ENCODE peak calls at places on chromosomes 1 and 21, in eight cellular contexts. Y is sciatic nerve; B is neuronal stem cell; R is GM04504; W is T-cell; G is effector CD8-positive, alpha-beta T cell; Z is small intestine; Q is chondrocyte. L is an unnamed sample.

GRCh38 chr1:183291802-183292515 is 105.9 kb downstream of the LAMC2 start:
- DNase-seq in R (no peak), Y (peak), Z (no peak), G (no peak), Q (no peak), B (no peak), W (no peak), L (no peak)

GRCh38 chr1:40036574-40036973 is 4.0 kb upstream of the CAP1 start:
- DNase-seq in W (no peak), Z (no peak), R (peak), G (no peak), Y (no peak), Q (no peak), B (no peak), L (no peak)

GRCh38 chr1:246753670-246754535 is 29.7 kb downstream of the SCCPDH start:
- DNase-seq in W (peak), Y (peak), Z (peak), Q (no peak), R (peak), B (peak), G (peak), L (peak)

GRCh38 chr1:213687802-213688201 is 300.0 kb upstream of the PROX1 start:
- DNase-seq in R (no peak), B (no peak), G (no peak), Q (no peak), Y (no peak), W (no peak), Z (peak), L (no peak)

GRCh38 chr21:37155216-37155615 is 82.2 kb downstream of the TTC3 start:
- DNase-seq in Y (no peak), W (no peak), Z (no peak), R (peak), B (no peak), Q (no peak), G (no peak), L (no peak)

GRCh38 chr1:210222288-210223006 is 10.1 kb upstream of the SERTAD4 start:
- DNase-seq in G (no peak), R (no peak), B (no peak), Z (peak), W (no peak), Q (no peak), Y (no peak), L (peak)

GRCh38 chr1:56520202-56520601 is 59.2 kb downstream of the PLPP3 start:
- DNase-seq in Q (no peak), Z (no peak), B (no peak), G (no peak), Y (no peak), R (no peak), W (no peak), L (no peak)

GRCh38 chr1:115251340-115251748 is 86.7 kb downstream of the NGF start:
- DNase-seq in W (no peak), Z (no peak), Q (no peak), G (no peak), Y (no peak), B (no peak), R (no peak), L (no peak)

GRCh38 chr1:63321061-63321787 is 1.1 kb upstream of the FOXD3 start:
- DNase-seq in Q (no peak), B (peak), Z (no peak), Y (no peak), G (no peak), R (no peak), W (no peak), L (peak)

GRCh38 chr1:10637400-10637799 is 159.0 kb downstream of the CASZ1 start:
- DNase-seq in Y (no peak), B (no peak), Z (no peak), Q (no peak), W (no peak), R (no peak), G (no peak), L (no peak)

GRCh38 chr1:205437570-205437969 is 15.7 kb upstream of the LEMD1 start:
- DNase-seq in R (no peak), Q (no peak), Y (peak), W (no peak), G (no peak), Z (no peak), B (no peak), L (no peak)

GRCh38 chr1:114108741-114109255 is 44.9 kb downstream of the SYT6 start:
- DNase-seq in Q (no peak), W (no peak), B (no peak), G (no peak), Y (no peak), R (no peak), Z (no peak), L (no peak)

GRCh38 chr1:190022709-190023108 is 455.0 kb downstream of the BRINP3 start:
- DNase-seq in W (no peak), B (no peak), Z (no peak), Q (no peak), Y (no peak), R (no peak), G (no peak), L (no peak)

GRCh38 chr1:183385746-183386145 is 32.4 kb downstream of the NMNAT2 start:
- DNase-seq in G (no peak), Z (no peak), R (no peak), Q (no peak), B (no peak), W (no peak), Y (no peak), L (no peak)

GRCh38 chr1:58768971-58769808 is 14.7 kb downstream of the JUN start:
- DNase-seq in Z (peak), Y (peak), Q (no peak), G (peak), W (no peak), R (no peak), B (peak), L (peak)

GRCh38 chr1:36962991-36963390 is 71.3 kb downstream of the GRIK3 start:
- DNase-seq in B (no peak), R (no peak), G (no peak), W (no peak), Q (no peak), Y (no peak), Z (no peak), L (no peak)

GRCh38 chr1:35120458-35121133 is 41.4 kb downstream of the ZMYM1 start:
- DNase-seq in Q (no peak), Y (no peak), G (no peak), B (no peak), R (no peak), W (no peak), Z (peak), L (peak)

GRCh38 chr1:232764458-232765231 is 40.6 kb upstream of the MAP10 start:
- DNase-seq in Q (no peak), G (no peak), W (no peak), R (no peak), Z (peak), Y (no peak), B (no peak), L (no peak)

GRCh38 chr1:40257313-40257687 is 736 bp upstream of the ZMPSTE24 start:
- DNase-seq in Y (no peak), G (peak), W (no peak), R (no peak), Q (no peak), Z (no peak), B (no peak), L (peak)

GRCh38 chr1:98496246-98496995 is 165.1 kb upstream of the SNX7 start:
- DNase-seq in B (no peak), W (no peak), Z (no peak), Q (no peak), Y (no peak), R (no peak), G (no peak), L (no peak)

GRCh38 chr1:46793126-46793525 is 5.7 kb upstream of the CYP4B1 start:
- DNase-seq in G (no peak), B (no peak), Z (no peak), R (no peak), Y (no peak), Q (no peak), W (no peak), L (no peak)

GRCh38 chr1:219463629-219464028 is 149.3 kb downstream of the ZC3H11B start:
- DNase-seq in W (no peak), Z (no peak), Y (no peak), R (no peak), G (no peak), Q (no peak), B (no peak), L (no peak)

L was measured in H9.